ENCODE peak calls at places on chromosomes 11 and 22, in seven cellular contexts. One of them, this sample, is unnamed.

GRCh38 chr22:25475554-25476022 is 88.9 kb upstream of the GRK3 start:
- DNase-seq in heart left ventricle: peak; percentile 35
- DNase-seq in spleen: no peak
- DNase-seq in ovary: no peak
- DNase-seq in heart right ventricle: no peak
- DNase-seq in CD8-positive, alpha-beta memory T cell: no peak
- DNase-seq in lower lobe of right lung: no peak
- DNase-seq in this sample: no peak

GRCh38 chr11:12744831-12745502 is 70.7 kb downstream of the TEAD1 start:
- DNase-seq in heart left ventricle: peak; percentile 64
- DNase-seq in spleen: no peak
- DNase-seq in ovary: no peak
- DNase-seq in heart right ventricle: peak; percentile 29
- DNase-seq in CD8-positive, alpha-beta memory T cell: no peak
- DNase-seq in lower lobe of right lung: no peak
- DNase-seq in this sample: peak; percentile 80

GRCh38 chr22:24410110-24410856 is 17.1 kb upstream of the ADORA2A start:
- DNase-seq in heart left ventricle: no peak
- DNase-seq in spleen: no peak
- DNase-seq in ovary: no peak
- DNase-seq in heart right ventricle: no peak
- DNase-seq in CD8-positive, alpha-beta memory T cell: no peak
- DNase-seq in lower lobe of right lung: no peak
- DNase-seq in this sample: peak; percentile 23

GRCh38 chr11:47355283-47356128 is 3.0 kb upstream of the MYBPC3 start:
- DNase-seq in heart left ventricle: peak; percentile 96
- DNase-seq in spleen: peak; percentile 90
- DNase-seq in ovary: peak; percentile 94
- DNase-seq in heart right ventricle: peak; percentile 97
- DNase-seq in CD8-positive, alpha-beta memory T cell: no peak
- DNase-seq in lower lobe of right lung: peak; percentile 96
- DNase-seq in this sample: peak; percentile 95

GRCh38 chr22:42202669-42203068 is 67.8 kb downstream of the TCF20 start:
- DNase-seq in heart left ventricle: no peak
- DNase-seq in spleen: no peak
- DNase-seq in ovary: no peak
- DNase-seq in heart right ventricle: no peak
- DNase-seq in CD8-positive, alpha-beta memory T cell: peak; percentile 14
- DNase-seq in lower lobe of right lung: no peak
- DNase-seq in this sample: no peak

GRCh38 chr11:33735426-33736147 is 636 bp downstream of the CD59 start:
- DNase-seq in heart left ventricle: no peak
- DNase-seq in spleen: peak; percentile 81
- DNase-seq in ovary: peak; percentile 45
- DNase-seq in heart right ventricle: peak; percentile 40
- DNase-seq in CD8-positive, alpha-beta memory T cell: peak; percentile 38
- DNase-seq in lower lobe of right lung: peak; percentile 71
- DNase-seq in this sample: no peak

GRCh38 chr22:20116951-20117645 is at the start of gene TRMT2A:
- DNase-seq in heart left ventricle: peak; percentile 98
- DNase-seq in spleen: peak; percentile 100
- DNase-seq in ovary: peak; percentile 99
- DNase-seq in heart right ventricle: peak; percentile 97
- DNase-seq in CD8-positive, alpha-beta memory T cell: peak; percentile 93
- DNase-seq in lower lobe of right lung: peak; percentile 99
- DNase-seq in this sample: peak; percentile 99

GRCh38 chr11:27385245-27385644 is 22.2 kb upstream of the CCDC34 start:
- DNase-seq in heart left ventricle: peak; percentile 58
- DNase-seq in spleen: no peak
- DNase-seq in ovary: no peak
- DNase-seq in heart right ventricle: no peak
- DNase-seq in CD8-positive, alpha-beta memory T cell: no peak
- DNase-seq in lower lobe of right lung: no peak
- DNase-seq in this sample: no peak

GRCh38 chr22:37496651-37497599 is 10.7 kb upstream of the MFNG start:
- DNase-seq in heart left ventricle: no peak
- DNase-seq in spleen: no peak
- DNase-seq in ovary: no peak
- DNase-seq in heart right ventricle: no peak
- DNase-seq in CD8-positive, alpha-beta memory T cell: no peak
- DNase-seq in lower lobe of right lung: no peak
- DNase-seq in this sample: no peak

GRCh38 chr11:114120606-114121005 is 61.1 kb downstream of the ZBTB16 start:
- DNase-seq in heart left ventricle: no peak
- DNase-seq in spleen: no peak
- DNase-seq in ovary: no peak
- DNase-seq in heart right ventricle: no peak
- DNase-seq in CD8-positive, alpha-beta memory T cell: no peak
- DNase-seq in lower lobe of right lung: no peak
- DNase-seq in this sample: no peak

GRCh38 chr11:7872913-7873312 is 58.2 kb downstream of the OR10A6 start:
- DNase-seq in heart left ventricle: no peak
- DNase-seq in spleen: no peak
- DNase-seq in ovary: no peak
- DNase-seq in heart right ventricle: no peak
- DNase-seq in CD8-positive, alpha-beta memory T cell: no peak
- DNase-seq in lower lobe of right lung: no peak
- DNase-seq in this sample: no peak

GRCh38 chr22:21972293-21972779 is 10.3 kb downstream of the TOP3B start:
- DNase-seq in heart left ventricle: no peak
- DNase-seq in spleen: no peak
- DNase-seq in ovary: no peak
- DNase-seq in heart right ventricle: no peak
- DNase-seq in CD8-positive, alpha-beta memory T cell: peak; percentile 28
- DNase-seq in lower lobe of right lung: no peak
- DNase-seq in this sample: peak; percentile 47

DNA sequence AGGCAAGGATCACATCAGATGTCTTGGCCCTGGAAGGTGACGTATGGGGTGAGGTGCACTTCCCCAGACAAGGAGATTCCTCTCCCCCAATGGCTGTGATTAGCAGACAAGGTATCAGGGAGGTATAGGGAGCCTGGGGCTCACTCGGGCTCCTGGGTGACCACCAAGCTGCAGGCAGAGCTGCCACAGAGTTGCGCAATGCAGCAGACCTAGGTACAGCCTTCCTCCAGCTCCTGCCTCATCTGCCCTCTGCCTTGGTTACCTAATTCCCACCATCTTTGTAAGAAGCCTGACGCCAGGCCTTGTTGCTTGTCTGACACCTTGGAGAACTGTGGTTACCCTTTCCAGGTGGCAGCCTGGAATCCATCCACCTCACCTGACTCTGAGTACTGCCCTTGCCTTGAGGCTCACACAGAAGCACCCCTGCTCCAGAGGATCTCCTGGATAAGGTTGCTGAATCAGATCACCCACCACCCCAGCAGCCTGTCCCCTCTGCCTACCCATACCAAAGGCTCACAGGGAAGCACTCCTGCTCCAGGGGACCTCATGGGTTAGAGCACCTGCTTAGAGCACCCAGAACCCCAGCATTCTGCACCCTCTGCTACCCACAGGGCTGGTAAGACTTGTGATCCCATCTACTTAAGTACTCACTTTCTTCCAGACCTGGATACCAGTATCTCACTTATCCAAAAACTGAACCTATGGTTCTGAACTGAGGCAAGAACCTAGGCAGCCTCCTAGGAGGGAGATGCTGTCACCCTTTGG is 40.4 kb downstream of the GAB4 start:
- DNase-seq in heart left ventricle: no peak
- DNase-seq in spleen: no peak
- DNase-seq in ovary: no peak
- DNase-seq in heart right ventricle: no peak
- DNase-seq in CD8-positive, alpha-beta memory T cell: no peak
- DNase-seq in lower lobe of right lung: no peak
- DNase-seq in this sample: no peak
- H3K27ac ChIP-seq in heart left ventricle: no peak overlapping the region
- H3K27ac ChIP-seq in spleen: no peak overlapping the region
- H3K27ac ChIP-seq in ovary: no peak overlapping the region
- H3K27ac ChIP-seq in heart right ventricle: no peak overlapping the region
- H3K27ac ChIP-seq in CD8-positive, alpha-beta memory T cell: no peak overlapping the region
- H3K27ac ChIP-seq in lower lobe of right lung: no peak overlapping the region
- H3K27ac ChIP-seq in this sample: no peak overlapping the region

GRCh38 chr11:63765688-63766241 is 2.8 kb downstream of the ZFTA start:
- DNase-seq in heart left ventricle: no peak
- DNase-seq in spleen: no peak
- DNase-seq in ovary: peak; percentile 51
- DNase-seq in heart right ventricle: no peak
- DNase-seq in CD8-positive, alpha-beta memory T cell: no peak
- DNase-seq in lower lobe of right lung: peak; percentile 47
- DNase-seq in this sample: peak; percentile 55
- H3K27ac ChIP-seq in heart left ventricle: no peak overlapping the region
- H3K27ac ChIP-seq in spleen: no peak overlapping the region
- H3K27ac ChIP-seq in ovary: peak overlapping the region; percentile 89
- H3K27ac ChIP-seq in heart right ventricle: no peak overlapping the region
- H3K27ac ChIP-seq in CD8-positive, alpha-beta memory T cell: no peak overlapping the region
- H3K27ac ChIP-seq in lower lobe of right lung: no peak overlapping the region
- H3K27ac ChIP-seq in this sample: no peak overlapping the region

GRCh38 chr11:692824-693414 is 2.1 kb downstream of the DEAF1 start:
- DNase-seq in heart left ventricle: no peak
- DNase-seq in spleen: peak; percentile 84
- DNase-seq in ovary: no peak
- DNase-seq in heart right ventricle: no peak
- DNase-seq in CD8-positive, alpha-beta memory T cell: no peak
- DNase-seq in lower lobe of right lung: no peak
- DNase-seq in this sample: no peak
- H3K27ac ChIP-seq in heart left ventricle: peak overlapping the region; percentile 54
- H3K27ac ChIP-seq in spleen: peak overlapping the region; percentile 99
- H3K27ac ChIP-seq in ovary: no peak overlapping the region
- H3K27ac ChIP-seq in heart right ventricle: peak overlapping the region; percentile 67
- H3K27ac ChIP-seq in CD8-positive, alpha-beta memory T cell: no peak overlapping the region
- H3K27ac ChIP-seq in lower lobe of right lung: no peak overlapping the region
- H3K27ac ChIP-seq in this sample: peak overlapping the region; percentile 66

DNA sequence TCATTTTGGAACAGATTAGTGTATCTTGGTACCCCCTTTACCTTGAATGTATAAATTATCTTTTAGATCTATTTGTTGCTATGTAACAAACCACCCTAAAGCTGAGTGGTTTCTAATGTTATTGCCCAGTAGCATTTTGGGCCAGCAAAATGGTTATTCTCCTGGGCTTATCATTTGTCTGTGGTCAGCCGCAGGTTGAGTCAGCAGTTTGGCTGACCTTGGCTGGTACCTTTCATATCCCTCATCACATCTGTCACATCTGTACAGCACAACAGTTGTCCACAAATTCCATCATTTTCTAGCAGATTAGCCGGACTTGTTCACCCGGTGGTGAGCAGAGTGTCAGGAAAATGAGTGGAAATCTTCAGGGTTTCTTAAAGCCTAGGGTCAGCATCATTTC is 588.5 kb upstream of the ARHGAP42 start:
- DNase-seq in heart left ventricle: no peak
- DNase-seq in spleen: no peak
- DNase-seq in ovary: no peak
- DNase-seq in heart right ventricle: no peak
- DNase-seq in CD8-positive, alpha-beta memory T cell: no peak
- DNase-seq in lower lobe of right lung: no peak
- DNase-seq in this sample: no peak
- H3K27ac ChIP-seq in heart left ventricle: no peak overlapping the region
- H3K27ac ChIP-seq in spleen: no peak overlapping the region
- H3K27ac ChIP-seq in ovary: no peak overlapping the region
- H3K27ac ChIP-seq in heart right ventricle: no peak overlapping the region
- H3K27ac ChIP-seq in CD8-positive, alpha-beta memory T cell: no peak overlapping the region
- H3K27ac ChIP-seq in lower lobe of right lung: no peak overlapping the region
- H3K27ac ChIP-seq in this sample: no peak overlapping the region

GRCh38 chr11:117589024-117589423 is 208.0 kb downstream of the DSCAML1 start:
- DNase-seq in heart left ventricle: no peak
- DNase-seq in spleen: no peak
- DNase-seq in ovary: no peak
- DNase-seq in heart right ventricle: no peak
- DNase-seq in CD8-positive, alpha-beta memory T cell: no peak
- DNase-seq in lower lobe of right lung: no peak
- DNase-seq in this sample: no peak
- H3K27ac ChIP-seq in heart left ventricle: no peak overlapping the region
- H3K27ac ChIP-seq in spleen: no peak overlapping the region
- H3K27ac ChIP-seq in ovary: no peak overlapping the region
- H3K27ac ChIP-seq in heart right ventricle: no peak overlapping the region
- H3K27ac ChIP-seq in CD8-positive, alpha-beta memory T cell: no peak overlapping the region
- H3K27ac ChIP-seq in lower lobe of right lung: no peak overlapping the region
- H3K27ac ChIP-seq in this sample: no peak overlapping the region

GRCh38 chr11:130024356-130024755 is 21.7 kb upstream of the PRDM10 start:
- DNase-seq in heart left ventricle: no peak
- DNase-seq in spleen: no peak
- DNase-seq in ovary: no peak
- DNase-seq in heart right ventricle: no peak
- DNase-seq in CD8-positive, alpha-beta memory T cell: no peak
- DNase-seq in lower lobe of right lung: no peak
- DNase-seq in this sample: no peak
- H3K27ac ChIP-seq in heart left ventricle: no peak overlapping the region
- H3K27ac ChIP-seq in spleen: no peak overlapping the region
- H3K27ac ChIP-seq in ovary: no peak overlapping the region
- H3K27ac ChIP-seq in heart right ventricle: no peak overlapping the region
- H3K27ac ChIP-seq in CD8-positive, alpha-beta memory T cell: no peak overlapping the region
- H3K27ac ChIP-seq in lower lobe of right lung: no peak overlapping the region
- H3K27ac ChIP-seq in this sample: no peak overlapping the region

DNA sequence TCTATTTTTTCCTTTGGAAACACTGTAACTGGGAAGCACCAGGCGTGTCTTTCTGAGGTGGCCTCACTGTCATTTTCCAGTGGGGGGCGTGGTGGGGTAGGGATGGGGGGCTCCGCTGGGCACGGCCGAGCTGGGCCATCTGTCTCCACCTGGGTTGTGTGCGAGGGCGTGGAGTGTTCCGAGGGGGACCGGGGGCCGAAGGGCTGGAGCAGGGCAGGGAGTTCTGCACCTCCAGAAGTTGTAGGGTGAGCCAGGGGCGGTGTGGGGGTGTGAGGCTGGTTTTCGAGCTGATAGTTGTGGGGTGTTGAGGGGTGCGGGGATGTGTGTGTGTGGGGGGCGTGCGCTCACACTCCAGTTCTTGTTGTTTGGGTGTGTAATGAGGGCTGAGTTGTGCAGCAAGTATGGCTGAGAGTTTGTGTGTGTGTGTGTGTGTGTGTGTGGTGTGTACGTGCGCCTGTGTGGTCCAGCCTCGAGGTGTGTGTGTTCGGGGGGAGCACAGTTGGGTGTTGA is 10.8 kb downstream of the YPEL4 start:
- DNase-seq in heart left ventricle: no peak
- DNase-seq in spleen: no peak
- DNase-seq in ovary: peak; percentile 46
- DNase-seq in heart right ventricle: no peak
- DNase-seq in CD8-positive, alpha-beta memory T cell: no peak
- DNase-seq in lower lobe of right lung: no peak
- DNase-seq in this sample: no peak
- H3K27ac ChIP-seq in heart left ventricle: peak overlapping the region; percentile 67
- H3K27ac ChIP-seq in spleen: peak overlapping the region; percentile 78
- H3K27ac ChIP-seq in ovary: no peak overlapping the region
- H3K27ac ChIP-seq in heart right ventricle: peak overlapping the region; percentile 85
- H3K27ac ChIP-seq in CD8-positive, alpha-beta memory T cell: no peak overlapping the region
- H3K27ac ChIP-seq in lower lobe of right lung: peak overlapping the region; percentile 84
- H3K27ac ChIP-seq in this sample: no peak overlapping the region

DNA sequence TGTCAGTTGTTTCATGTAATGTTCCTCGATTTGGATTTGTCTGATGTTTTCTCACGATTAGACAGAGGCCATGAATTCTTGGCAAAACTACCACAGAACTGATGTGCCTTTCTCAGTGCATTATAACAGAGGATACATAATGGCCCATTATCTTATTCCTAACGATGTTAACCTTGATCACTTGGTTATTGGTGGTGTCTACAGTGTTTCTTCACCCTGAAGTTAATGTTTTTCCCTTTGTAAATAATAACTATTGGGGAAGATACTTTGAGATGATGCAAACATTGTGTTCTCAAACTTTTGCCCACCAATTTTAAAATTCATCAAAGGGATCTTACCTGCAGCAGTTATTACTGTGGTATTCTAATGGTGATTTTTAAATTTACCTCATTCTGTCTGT is 13.1 kb downstream of the RAB6A start:
- DNase-seq in heart left ventricle: no peak
- DNase-seq in spleen: no peak
- DNase-seq in ovary: no peak
- DNase-seq in heart right ventricle: no peak
- DNase-seq in CD8-positive, alpha-beta memory T cell: no peak
- DNase-seq in lower lobe of right lung: no peak
- DNase-seq in this sample: no peak
- H3K27ac ChIP-seq in heart left ventricle: no peak overlapping the region
- H3K27ac ChIP-seq in spleen: no peak overlapping the region
- H3K27ac ChIP-seq in ovary: no peak overlapping the region
- H3K27ac ChIP-seq in heart right ventricle: no peak overlapping the region
- H3K27ac ChIP-seq in CD8-positive, alpha-beta memory T cell: no peak overlapping the region
- H3K27ac ChIP-seq in lower lobe of right lung: no peak overlapping the region
- H3K27ac ChIP-seq in this sample: no peak overlapping the region

This sample was measured in psoas muscle.